ENCODE peak calls at places on chromosomes 12 and 14, in eight cellular contexts. One of them, this sample, is unnamed.

GRCh38 chr12:60209933-60210332 is 614.1 kb downstream of the SLC16A7 start:
- DNase-seq in transverse colon: no peak
- DNase-seq in WTC11: no peak
- DNase-seq in left colon: no peak
- DNase-seq in ascending aorta: no peak
- DNase-seq in HFFc6: no peak
- DNase-seq in NCI-H1092: no peak
- DNase-seq in stimulated activated CD4-positive, alpha-beta T cell treated with anti-CD3 and anti-CD28 coated beads, Interleukin-12 subunit alpha, Interleukin-12 subunit beta, amount 100 ng/mL, for 48 hours: no peak
- DNase-seq in this sample: no peak

GRCh38 chr12:96208801-96209534 is 14.8 kb downstream of the ELK3 start:
- DNase-seq in NCI-H1092: no peak
- DNase-seq in ascending aorta: no peak
- DNase-seq in HFFc6: no peak
- DNase-seq in stimulated activated CD4-positive, alpha-beta T cell treated with anti-CD3 and anti-CD28 coated beads, Interleukin-12 subunit alpha, Interleukin-12 subunit beta, amount 100 ng/mL, for 48 hours: no peak
- DNase-seq in WTC11: no peak
- DNase-seq in left colon: no peak
- DNase-seq in transverse colon: peak
- DNase-seq in this sample: no peak

GRCh38 chr14:101843665-101844064 is 82.2 kb downstream of the PPP2R5C start:
- DNase-seq in transverse colon: peak
- DNase-seq in NCI-H1092: no peak
- DNase-seq in HFFc6: no peak
- DNase-seq in WTC11: no peak
- DNase-seq in stimulated activated CD4-positive, alpha-beta T cell treated with anti-CD3 and anti-CD28 coated beads, Interleukin-12 subunit alpha, Interleukin-12 subunit beta, amount 100 ng/mL, for 48 hours: peak
- DNase-seq in ascending aorta: no peak
- DNase-seq in left colon: peak
- DNase-seq in this sample: peak

GRCh38 chr12:107415834-107416233 is 269.8 kb upstream of the PWP1 start:
- DNase-seq in WTC11: no peak
- DNase-seq in HFFc6: peak
- DNase-seq in transverse colon: no peak
- DNase-seq in left colon: no peak
- DNase-seq in ascending aorta: no peak
- DNase-seq in NCI-H1092: no peak
- DNase-seq in stimulated activated CD4-positive, alpha-beta T cell treated with anti-CD3 and anti-CD28 coated beads, Interleukin-12 subunit alpha, Interleukin-12 subunit beta, amount 100 ng/mL, for 48 hours: no peak
- DNase-seq in this sample: no peak

GRCh38 chr14:92460916-92461579 is 52.5 kb upstream of the RIN3 start:
- DNase-seq in ascending aorta: no peak
- DNase-seq in transverse colon: no peak
- DNase-seq in HFFc6: peak
- DNase-seq in left colon: peak
- DNase-seq in NCI-H1092: no peak
- DNase-seq in stimulated activated CD4-positive, alpha-beta T cell treated with anti-CD3 and anti-CD28 coated beads, Interleukin-12 subunit alpha, Interleukin-12 subunit beta, amount 100 ng/mL, for 48 hours: no peak
- DNase-seq in WTC11: no peak
- DNase-seq in this sample: peak

GRCh38 chr14:93965287-93965821 is 11.0 kb downstream of the ASB2 start:
- DNase-seq in transverse colon: no peak
- DNase-seq in NCI-H1092: no peak
- DNase-seq in left colon: no peak
- DNase-seq in stimulated activated CD4-positive, alpha-beta T cell treated with anti-CD3 and anti-CD28 coated beads, Interleukin-12 subunit alpha, Interleukin-12 subunit beta, amount 100 ng/mL, for 48 hours: no peak
- DNase-seq in WTC11: no peak
- DNase-seq in ascending aorta: no peak
- DNase-seq in HFFc6: peak
- DNase-seq in this sample: no peak

GRCh38 chr14:60647081-60647836 is 2.0 kb downstream of the SIX1 start:
- DNase-seq in WTC11: peak
- DNase-seq in HFFc6: peak
- DNase-seq in NCI-H1092: no peak
- DNase-seq in left colon: peak
- DNase-seq in stimulated activated CD4-positive, alpha-beta T cell treated with anti-CD3 and anti-CD28 coated beads, Interleukin-12 subunit alpha, Interleukin-12 subunit beta, amount 100 ng/mL, for 48 hours: no peak
- DNase-seq in ascending aorta: no peak
- DNase-seq in transverse colon: no peak
- DNase-seq in this sample: no peak

GRCh38 chr14:96461950-96462798 is 40.0 kb upstream of the PAPOLA start:
- DNase-seq in transverse colon: peak
- DNase-seq in ascending aorta: no peak
- DNase-seq in WTC11: no peak
- DNase-seq in left colon: peak
- DNase-seq in NCI-H1092: no peak
- DNase-seq in HFFc6: no peak
- DNase-seq in stimulated activated CD4-positive, alpha-beta T cell treated with anti-CD3 and anti-CD28 coated beads, Interleukin-12 subunit alpha, Interleukin-12 subunit beta, amount 100 ng/mL, for 48 hours: no peak
- DNase-seq in this sample: no peak

GRCh38 chr12:115438314-115438713 is 754.3 kb upstream of the TBX3 start:
- DNase-seq in ascending aorta: no peak
- DNase-seq in WTC11: no peak
- DNase-seq in HFFc6: no peak
- DNase-seq in transverse colon: no peak
- DNase-seq in NCI-H1092: no peak
- DNase-seq in left colon: no peak
- DNase-seq in stimulated activated CD4-positive, alpha-beta T cell treated with anti-CD3 and anti-CD28 coated beads, Interleukin-12 subunit alpha, Interleukin-12 subunit beta, amount 100 ng/mL, for 48 hours: no peak
- DNase-seq in this sample: no peak

GRCh38 chr14:69811227-69811867 is 14.3 kb upstream of the SLC10A1 start:
- DNase-seq in ascending aorta: no peak
- DNase-seq in transverse colon: no peak
- DNase-seq in stimulated activated CD4-positive, alpha-beta T cell treated with anti-CD3 and anti-CD28 coated beads, Interleukin-12 subunit alpha, Interleukin-12 subunit beta, amount 100 ng/mL, for 48 hours: no peak
- DNase-seq in WTC11: no peak
- DNase-seq in HFFc6: no peak
- DNase-seq in left colon: no peak
- DNase-seq in NCI-H1092: no peak
- DNase-seq in this sample: no peak

GRCh38 chr14:22878271-22879246 is 4.5 kb upstream of the REM2 start:
- DNase-seq in WTC11: no peak
- DNase-seq in NCI-H1092: no peak
- DNase-seq in stimulated activated CD4-positive, alpha-beta T cell treated with anti-CD3 and anti-CD28 coated beads, Interleukin-12 subunit alpha, Interleukin-12 subunit beta, amount 100 ng/mL, for 48 hours: no peak
- DNase-seq in transverse colon: no peak
- DNase-seq in HFFc6: no peak
- DNase-seq in left colon: no peak
- DNase-seq in ascending aorta: no peak
- DNase-seq in this sample: no peak

GRCh38 chr12:120762093-120762492 is 36.5 kb downstream of the ACADS start:
- DNase-seq in left colon: no peak
- DNase-seq in stimulated activated CD4-positive, alpha-beta T cell treated with anti-CD3 and anti-CD28 coated beads, Interleukin-12 subunit alpha, Interleukin-12 subunit beta, amount 100 ng/mL, for 48 hours: no peak
- DNase-seq in HFFc6: no peak
- DNase-seq in ascending aorta: no peak
- DNase-seq in NCI-H1092: no peak
- DNase-seq in transverse colon: no peak
- DNase-seq in WTC11: no peak
- DNase-seq in this sample: no peak

GRCh38 chr14:55605793-55606192 is 25.8 kb downstream of the KTN1 start:
- DNase-seq in ascending aorta: no peak
- DNase-seq in transverse colon: no peak
- DNase-seq in NCI-H1092: no peak
- DNase-seq in stimulated activated CD4-positive, alpha-beta T cell treated with anti-CD3 and anti-CD28 coated beads, Interleukin-12 subunit alpha, Interleukin-12 subunit beta, amount 100 ng/mL, for 48 hours: no peak
- DNase-seq in left colon: no peak
- DNase-seq in WTC11: no peak
- DNase-seq in HFFc6: no peak
- DNase-seq in this sample: no peak

GRCh38 chr14:95056476-95056875 is 100.9 kb downstream of the DICER1 start:
- DNase-seq in NCI-H1092: peak
- DNase-seq in left colon: no peak
- DNase-seq in stimulated activated CD4-positive, alpha-beta T cell treated with anti-CD3 and anti-CD28 coated beads, Interleukin-12 subunit alpha, Interleukin-12 subunit beta, amount 100 ng/mL, for 48 hours: no peak
- DNase-seq in WTC11: no peak
- DNase-seq in transverse colon: no peak
- DNase-seq in HFFc6: no peak
- DNase-seq in ascending aorta: no peak
- DNase-seq in this sample: no peak

GRCh38 chr12:93563807-93564538 is 8.5 kb upstream of the SOCS2 start:
- DNase-seq in NCI-H1092: no peak
- DNase-seq in stimulated activated CD4-positive, alpha-beta T cell treated with anti-CD3 and anti-CD28 coated beads, Interleukin-12 subunit alpha, Interleukin-12 subunit beta, amount 100 ng/mL, for 48 hours: no peak
- DNase-seq in transverse colon: no peak
- DNase-seq in WTC11: no peak
- DNase-seq in HFFc6: peak
- DNase-seq in left colon: no peak
- DNase-seq in ascending aorta: no peak
- DNase-seq in this sample: no peak

GRCh38 chr14:79404874-79405273 is 806.4 kb downstream of the DIO2 start:
- DNase-seq in ascending aorta: no peak
- DNase-seq in NCI-H1092: no peak
- DNase-seq in transverse colon: no peak
- DNase-seq in WTC11: no peak
- DNase-seq in HFFc6: no peak
- DNase-seq in left colon: no peak
- DNase-seq in stimulated activated CD4-positive, alpha-beta T cell treated with anti-CD3 and anti-CD28 coated beads, Interleukin-12 subunit alpha, Interleukin-12 subunit beta, amount 100 ng/mL, for 48 hours: no peak
- DNase-seq in this sample: no peak

GRCh38 chr12:12835378-12836145 is 22.4 kb downstream of the DDX47 start:
- DNase-seq in left colon: no peak
- DNase-seq in ascending aorta: no peak
- DNase-seq in stimulated activated CD4-positive, alpha-beta T cell treated with anti-CD3 and anti-CD28 coated beads, Interleukin-12 subunit alpha, Interleukin-12 subunit beta, amount 100 ng/mL, for 48 hours: no peak
- DNase-seq in transverse colon: no peak
- DNase-seq in WTC11: no peak
- DNase-seq in NCI-H1092: no peak
- DNase-seq in HFFc6: peak
- DNase-seq in this sample: no peak

GRCh38 chr12:7219599-7220243 is 30.2 kb downstream of the PEX5 start:
- DNase-seq in HFFc6: peak
- DNase-seq in ascending aorta: no peak
- DNase-seq in WTC11: peak
- DNase-seq in stimulated activated CD4-positive, alpha-beta T cell treated with anti-CD3 and anti-CD28 coated beads, Interleukin-12 subunit alpha, Interleukin-12 subunit beta, amount 100 ng/mL, for 48 hours: peak
- DNase-seq in left colon: peak
- DNase-seq in transverse colon: peak
- DNase-seq in NCI-H1092: peak
- DNase-seq in this sample: peak

GRCh38 chr12:91994208-91994797 is 151.3 kb downstream of the BTG1 start:
- DNase-seq in WTC11: no peak
- DNase-seq in left colon: no peak
- DNase-seq in transverse colon: no peak
- DNase-seq in ascending aorta: no peak
- DNase-seq in stimulated activated CD4-positive, alpha-beta T cell treated with anti-CD3 and anti-CD28 coated beads, Interleukin-12 subunit alpha, Interleukin-12 subunit beta, amount 100 ng/mL, for 48 hours: no peak
- DNase-seq in NCI-H1092: no peak
- DNase-seq in HFFc6: no peak
- DNase-seq in this sample: no peak

GRCh38 chr14:51776102-51776894 is 84.1 kb upstream of the GNG2 start:
- DNase-seq in ascending aorta: no peak
- DNase-seq in left colon: peak
- DNase-seq in stimulated activated CD4-positive, alpha-beta T cell treated with anti-CD3 and anti-CD28 coated beads, Interleukin-12 subunit alpha, Interleukin-12 subunit beta, amount 100 ng/mL, for 48 hours: peak
- DNase-seq in NCI-H1092: peak
- DNase-seq in WTC11: peak
- DNase-seq in transverse colon: peak
- DNase-seq in HFFc6: peak
- DNase-seq in this sample: peak

GRCh38 chr14:61154606-61155005 is 126.5 kb downstream of the TMEM30B start:
- DNase-seq in ascending aorta: no peak
- DNase-seq in transverse colon: no peak
- DNase-seq in NCI-H1092: no peak
- DNase-seq in stimulated activated CD4-positive, alpha-beta T cell treated with anti-CD3 and anti-CD28 coated beads, Interleukin-12 subunit alpha, Interleukin-12 subunit beta, amount 100 ng/mL, for 48 hours: no peak
- DNase-seq in WTC11: no peak
- DNase-seq in HFFc6: no peak
- DNase-seq in left colon: no peak
- DNase-seq in this sample: no peak

GRCh38 chr12:11805680-11806079 is 156.2 kb downstream of the ETV6 start:
- DNase-seq in NCI-H1092: no peak
- DNase-seq in transverse colon: no peak
- DNase-seq in ascending aorta: no peak
- DNase-seq in stimulated activated CD4-positive, alpha-beta T cell treated with anti-CD3 and anti-CD28 coated beads, Interleukin-12 subunit alpha, Interleukin-12 subunit beta, amount 100 ng/mL, for 48 hours: no peak
- DNase-seq in HFFc6: no peak
- DNase-seq in WTC11: no peak
- DNase-seq in left colon: no peak
- DNase-seq in this sample: no peak

GRCh38 chr14:69749956-69750355 is 17.0 kb upstream of the SRSF5 start:
- DNase-seq in ascending aorta: no peak
- DNase-seq in NCI-H1092: no peak
- DNase-seq in WTC11: no peak
- DNase-seq in stimulated activated CD4-positive, alpha-beta T cell treated with anti-CD3 and anti-CD28 coated beads, Interleukin-12 subunit alpha, Interleukin-12 subunit beta, amount 100 ng/mL, for 48 hours: no peak
- DNase-seq in transverse colon: peak
- DNase-seq in HFFc6: no peak
- DNase-seq in left colon: no peak
- DNase-seq in this sample: no peak

GRCh38 chr12:24879644-24880043 is 69.3 kb downstream of the BCAT1 start:
- DNase-seq in transverse colon: no peak
- DNase-seq in HFFc6: peak
- DNase-seq in WTC11: no peak
- DNase-seq in stimulated activated CD4-positive, alpha-beta T cell treated with anti-CD3 and anti-CD28 coated beads, Interleukin-12 subunit alpha, Interleukin-12 subunit beta, amount 100 ng/mL, for 48 hours: no peak
- DNase-seq in ascending aorta: no peak
- DNase-seq in left colon: no peak
- DNase-seq in NCI-H1092: no peak
- DNase-seq in this sample: no peak

GRCh38 chr14:76484355-76484754 is 108.4 kb downstream of the ESRRB start:
- DNase-seq in WTC11: peak
- DNase-seq in HFFc6: no peak
- DNase-seq in stimulated activated CD4-positive, alpha-beta T cell treated with anti-CD3 and anti-CD28 coated beads, Interleukin-12 subunit alpha, Interleukin-12 subunit beta, amount 100 ng/mL, for 48 hours: no peak
- DNase-seq in left colon: no peak
- DNase-seq in ascending aorta: no peak
- DNase-seq in NCI-H1092: no peak
- DNase-seq in transverse colon: no peak
- DNase-seq in this sample: no peak

GRCh38 chr12:115660211-115660805 is 617.2 kb downstream of the MED13L start:
- DNase-seq in stimulated activated CD4-positive, alpha-beta T cell treated with anti-CD3 and anti-CD28 coated beads, Interleukin-12 subunit alpha, Interleukin-12 subunit beta, amount 100 ng/mL, for 48 hours: no peak
- DNase-seq in HFFc6: peak
- DNase-seq in NCI-H1092: no peak
- DNase-seq in transverse colon: peak
- DNase-seq in WTC11: no peak
- DNase-seq in ascending aorta: no peak
- DNase-seq in left colon: peak
- DNase-seq in this sample: no peak

GRCh38 chr14:89401783-89402182 is 15.2 kb downstream of the FOXN3 start:
- DNase-seq in transverse colon: no peak
- DNase-seq in NCI-H1092: no peak
- DNase-seq in left colon: no peak
- DNase-seq in ascending aorta: no peak
- DNase-seq in WTC11: no peak
- DNase-seq in HFFc6: no peak
- DNase-seq in stimulated activated CD4-positive, alpha-beta T cell treated with anti-CD3 and anti-CD28 coated beads, Interleukin-12 subunit alpha, Interleukin-12 subunit beta, amount 100 ng/mL, for 48 hours: no peak
- DNase-seq in this sample: no peak

GRCh38 chr14:90733139-90733808 is 83.0 kb downstream of the TTC7B start:
- DNase-seq in HFFc6: no peak
- DNase-seq in ascending aorta: no peak
- DNase-seq in left colon: no peak
- DNase-seq in WTC11: no peak
- DNase-seq in stimulated activated CD4-positive, alpha-beta T cell treated with anti-CD3 and anti-CD28 coated beads, Interleukin-12 subunit alpha, Interleukin-12 subunit beta, amount 100 ng/mL, for 48 hours: no peak
- DNase-seq in NCI-H1092: no peak
- DNase-seq in transverse colon: no peak
- DNase-seq in this sample: no peak

GRCh38 chr12:123059501-123059900 is 79.0 kb downstream of the ARL6IP4 start:
- DNase-seq in left colon: no peak
- DNase-seq in ascending aorta: no peak
- DNase-seq in transverse colon: no peak
- DNase-seq in HFFc6: no peak
- DNase-seq in NCI-H1092: no peak
- DNase-seq in WTC11: no peak
- DNase-seq in stimulated activated CD4-positive, alpha-beta T cell treated with anti-CD3 and anti-CD28 coated beads, Interleukin-12 subunit alpha, Interleukin-12 subunit beta, amount 100 ng/mL, for 48 hours: no peak
- DNase-seq in this sample: no peak

GRCh38 chr12:68515793-68516192 is 94.9 kb upstream of the RAP1B start:
- DNase-seq in transverse colon: no peak
- DNase-seq in stimulated activated CD4-positive, alpha-beta T cell treated with anti-CD3 and anti-CD28 coated beads, Interleukin-12 subunit alpha, Interleukin-12 subunit beta, amount 100 ng/mL, for 48 hours: no peak
- DNase-seq in left colon: no peak
- DNase-seq in ascending aorta: no peak
- DNase-seq in WTC11: no peak
- DNase-seq in NCI-H1092: no peak
- DNase-seq in HFFc6: no peak
- DNase-seq in this sample: no peak

GRCh38 chr14:57293851-57294837 is 25.4 kb downstream of the AP5M1 start:
- DNase-seq in HFFc6: no peak
- DNase-seq in NCI-H1092: no peak
- DNase-seq in WTC11: no peak
- DNase-seq in left colon: no peak
- DNase-seq in ascending aorta: no peak
- DNase-seq in transverse colon: no peak
- DNase-seq in stimulated activated CD4-positive, alpha-beta T cell treated with anti-CD3 and anti-CD28 coated beads, Interleukin-12 subunit alpha, Interleukin-12 subunit beta, amount 100 ng/mL, for 48 hours: no peak
- DNase-seq in this sample: no peak

GRCh38 chr14:104133496-104133895 is 4.9 kb upstream of the KIF26A start:
- DNase-seq in ascending aorta: no peak
- DNase-seq in NCI-H1092: no peak
- DNase-seq in stimulated activated CD4-positive, alpha-beta T cell treated with anti-CD3 and anti-CD28 coated beads, Interleukin-12 subunit alpha, Interleukin-12 subunit beta, amount 100 ng/mL, for 48 hours: no peak
- DNase-seq in left colon: no peak
- DNase-seq in transverse colon: no peak
- DNase-seq in HFFc6: no peak
- DNase-seq in WTC11: no peak
- DNase-seq in this sample: no peak

GRCh38 chr12:112307219-112308062 is 74.8 kb downstream of the HECTD4 start:
- DNase-seq in ascending aorta: no peak
- DNase-seq in transverse colon: no peak
- DNase-seq in WTC11: no peak
- DNase-seq in stimulated activated CD4-positive, alpha-beta T cell treated with anti-CD3 and anti-CD28 coated beads, Interleukin-12 subunit alpha, Interleukin-12 subunit beta, amount 100 ng/mL, for 48 hours: no peak
- DNase-seq in HFFc6: no peak
- DNase-seq in left colon: no peak
- DNase-seq in NCI-H1092: no peak
- DNase-seq in this sample: no peak

GRCh38 chr12:95733156-95733825 is 57.3 kb downstream of the NTN4 start:
- DNase-seq in transverse colon: no peak
- DNase-seq in stimulated activated CD4-positive, alpha-beta T cell treated with anti-CD3 and anti-CD28 coated beads, Interleukin-12 subunit alpha, Interleukin-12 subunit beta, amount 100 ng/mL, for 48 hours: no peak
- DNase-seq in ascending aorta: no peak
- DNase-seq in WTC11: no peak
- DNase-seq in NCI-H1092: no peak
- DNase-seq in HFFc6: peak
- DNase-seq in left colon: no peak
- DNase-seq in this sample: no peak